ENCODE peak calls at places on chromosomes 5 and 9, in five cellular contexts. S is pancreas, F is A549, Q is heart right ventricle, G is uterus. P is an unnamed sample. For H3K4me1, the result is how much of the 10 kb centered on the place peaks cover.

GRCh38 chr5:139246394-139246793 is 47.1 kb upstream of the MATR3 start:
- DNase-seq in S (no peak), F (no peak), Q (no peak), G (no peak), P (peak)

GRCh38 chr9:2291980-2292704 is 277.0 kb downstream of the SMARCA2 start:
- DNase-seq in S (no peak), F (no peak), Q (no peak), G (no peak), P (no peak)

GRCh38 chr5:20166496-20166895 is 178.5 kb upstream of the CDH18 start:
- DNase-seq in S (no peak), F (no peak), Q (no peak), G (no peak), P (no peak)

GRCh38 chr5:142743677-142744441 is 26.3 kb upstream of the ARHGAP26 start:
- DNase-seq in S (no peak), F (no peak), Q (peak), G (peak), P (no peak)

GRCh38 chr5:97071101-97071500 is 71.3 kb downstream of the LIX1 start:
- DNase-seq in S (no peak), F (no peak), Q (no peak), G (peak), P (no peak)

GRCh38 chr5:108634951-108635288 is 112.8 kb upstream of the FER start:
- DNase-seq in S (no peak), F (no peak), Q (no peak), G (no peak), P (no peak)

GRCh38 chr5:147245381-147246055 is 10.7 kb downstream of the STK32A start:
- DNase-seq in S (no peak), F (no peak), Q (no peak), G (no peak), P (no peak)

GRCh38 chr9:13705356-13705755 is 425.9 kb upstream of the MPDZ start:
- DNase-seq in S (no peak), F (no peak), Q (no peak), G (no peak), P (no peak)

GRCh38 chr5:157348049-157348400 is 82.1 kb downstream of the CYFIP2 start:
- DNase-seq in S (no peak), F (peak), Q (no peak), G (no peak), P (no peak)

GRCh38 chr5:124264499-124264898 is 481.9 kb downstream of the ZNF608 start:
- DNase-seq in S (no peak), F (no peak), Q (no peak), G (no peak), P (no peak)

GRCh38 chr5:91642592-91642991 is 259.5 kb upstream of the ARRDC3 start:
- DNase-seq in S (no peak), F (no peak), Q (no peak), G (no peak), P (no peak)

GRCh38 chr5:76983468-76983867 is 30.6 kb downstream of the CRHBP start:
- DNase-seq in S (no peak), F (peak), Q (peak), G (no peak), P (no peak)

GRCh38 chr9:131046581-131047202 is 37.7 kb downstream of the LAMC3 start:
- DNase-seq in S (no peak), F (peak), Q (peak), G (no peak), P (peak)

GRCh38 chr5:52443187-52443586 is 344.5 kb upstream of the ITGA1 start:
- DNase-seq in S (no peak), F (no peak), Q (no peak), G (no peak), P (no peak)

GRCh38 chr9:95477441-95477840 is 39.3 kb downstream of the PTCH1 start:
- DNase-seq in S (no peak), F (no peak), Q (no peak), G (no peak), P (no peak)

GRCh38 chr5:180873628-180874520 is 12.8 kb upstream of the ZFP62 start:
- DNase-seq in S (no peak), F (no peak), Q (no peak), G (no peak), P (no peak)

GRCh38 chr9:13721481-13722235 is 442.2 kb upstream of the MPDZ start:
- DNase-seq in S (no peak), F (no peak), Q (no peak), G (no peak), P (no peak)

GRCh38 chr9:112012026-112012902 is 115.7 kb downstream of the UGCG start:
- DNase-seq in S (no peak), F (peak), Q (peak), G (peak), P (peak)

GRCh38 chr9:108831496-108832178 is 24.1 kb downstream of the ACTL7B start:
- DNase-seq in S (no peak), F (no peak), Q (no peak), G (no peak), P (no peak)

GRCh38 chr9:13358128-13358527 is 78.6 kb upstream of the MPDZ start:
- DNase-seq in S (no peak), F (no peak), Q (no peak), G (no peak), P (no peak)

GRCh38 chr9:101479337-101480045 is 43.9 kb upstream of the ALDOB start:
- DNase-seq in S (no peak), F (no peak), Q (no peak), G (no peak), P (no peak)

GRCh38 chr5:94025788-94026473 is 284.5 kb upstream of the POU5F2 start:
- DNase-seq in S (peak), F (peak), Q (no peak), G (no peak), P (no peak)

GRCh38 chr9:18260527-18260926 is 213.4 kb upstream of the ADAMTSL1 start:
- DNase-seq in S (no peak), F (no peak), Q (no peak), G (peak), P (no peak)

DNA sequence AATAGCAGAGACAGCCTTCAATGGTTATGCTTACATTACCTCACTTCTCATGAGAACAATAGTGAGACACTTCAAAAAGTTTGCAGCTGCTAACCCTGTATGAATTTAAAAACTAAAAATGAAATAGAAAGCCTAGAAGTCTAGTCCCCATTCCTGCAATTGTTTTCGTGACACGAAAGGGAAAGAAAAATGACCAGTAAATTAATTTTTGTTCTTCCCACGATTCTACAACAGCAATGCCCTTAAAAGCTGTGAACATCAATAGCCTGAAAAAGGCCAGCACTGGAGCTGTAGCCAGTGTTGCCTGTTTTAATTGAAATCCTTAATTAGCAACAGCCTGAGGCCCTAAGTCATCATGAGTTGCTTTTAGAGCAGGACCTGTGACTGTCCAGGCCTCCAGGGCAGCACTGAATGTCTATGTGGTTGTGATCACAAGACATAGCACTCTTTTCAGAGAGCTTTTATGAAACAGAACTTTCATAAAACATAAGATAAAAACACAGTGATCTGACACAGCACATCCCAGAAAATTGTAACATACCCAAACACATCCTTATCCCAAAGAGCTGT is 85.4 kb upstream of the MYO10 start:
- DNase-seq in S (no peak), F (no peak), Q (no peak), G (no peak), P (no peak)
- H3K27ac ChIP-seq in S (no peak), F (peak), Q (peak), G (no peak), P (no peak)

GRCh38 chr5:176785184-176786145 is 24.9 kb upstream of the UNC5A start:
- DNase-seq in S (peak), F (no peak), Q (no peak), G (no peak), P (no peak)
- TF ChIP-seq CTCF in S (no peak), F (no peak), Q (no peak), G (no peak), P (no peak)

GRCh38 chr9:116387934-116388714 is 234.5 kb downstream of the PAPPA start:
- DNase-seq in S (no peak), F (no peak), Q (no peak), G (no peak), P (no peak)
- H3K4me1 ChIP-seq in S (under half), F (half or more), Q (under half), G (under half), P (under half)

GRCh38 chr5:109688647-109688998 is 1.1 kb upstream of the MAN2A1 start:
- DNase-seq in S (no peak), F (no peak), Q (peak), G (no peak), P (no peak)
- H3K27ac ChIP-seq in S (peak), F (peak), Q (peak), G (peak), P (peak)

DNA sequence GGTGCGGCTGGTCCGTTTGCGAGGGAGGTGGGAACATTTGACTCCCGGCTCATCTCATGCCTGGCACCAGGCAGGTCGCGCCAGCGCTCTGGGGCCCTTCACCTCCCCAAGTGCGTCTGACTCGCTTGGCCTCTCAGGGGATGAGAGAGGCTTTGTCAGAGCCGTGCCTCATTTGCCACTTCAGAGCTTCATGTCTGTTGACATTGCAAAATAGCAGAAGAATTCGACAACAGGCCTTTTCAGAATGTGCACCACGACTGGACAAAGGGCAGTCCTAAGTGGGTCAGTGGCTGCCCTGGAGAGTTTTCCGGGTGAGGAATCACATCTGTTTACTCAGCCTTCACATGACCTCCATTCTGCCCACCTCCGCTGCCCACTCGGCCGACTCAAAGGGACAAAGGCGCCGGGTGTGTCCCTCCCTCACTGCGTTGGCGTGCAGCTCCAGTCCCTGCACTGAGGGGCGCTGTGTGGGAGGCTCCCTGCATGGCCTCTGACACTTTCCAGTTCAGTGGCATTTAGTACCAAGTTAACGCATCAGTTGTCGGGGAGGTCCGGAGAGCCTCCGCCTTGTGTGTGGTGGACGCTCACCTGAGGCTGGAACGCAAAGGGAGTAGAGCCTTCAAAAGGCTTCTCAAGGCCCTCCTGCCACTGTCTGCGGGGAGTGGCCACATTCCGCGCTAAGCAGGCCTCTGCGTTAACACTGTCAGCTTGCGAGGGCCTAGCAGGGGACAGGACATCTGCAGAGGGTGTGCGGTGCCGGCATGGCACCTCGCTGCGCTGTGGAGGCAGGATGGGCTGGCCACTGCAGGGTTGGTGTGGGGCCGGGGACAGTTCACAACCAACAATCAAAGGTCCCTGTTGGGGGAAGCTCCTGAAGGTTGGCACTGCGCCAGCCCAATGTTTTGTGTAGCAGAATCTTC is 171.5 kb downstream of the NXNL2 start:
- DNase-seq in S (peak), F (no peak), Q (no peak), G (no peak), P (peak)
- TF ChIP-seq CTCF in S (no peak), F (no peak), Q (no peak), G (no peak), P (no peak)

GRCh38 chr5:154765396-154765925 is 10.3 kb downstream of the LARP1 start:
- DNase-seq in S (no peak), F (no peak), Q (no peak), G (no peak), P (no peak)

GRCh38 chr5:154761062-154761740 is 6.0 kb downstream of the LARP1 start:
- DNase-seq in S (no peak), F (no peak), Q (no peak), G (no peak), P (no peak)

GRCh38 chr5:154764967-154765366 is 9.8 kb downstream of the LARP1 start:
- DNase-seq in S (no peak), F (no peak), Q (no peak), G (no peak), P (no peak)

GRCh38 chr5:154762700-154763099 is 7.5 kb downstream of the LARP1 start:
- DNase-seq in S (no peak), F (no peak), Q (no peak), G (no peak), P (no peak)

DNA sequence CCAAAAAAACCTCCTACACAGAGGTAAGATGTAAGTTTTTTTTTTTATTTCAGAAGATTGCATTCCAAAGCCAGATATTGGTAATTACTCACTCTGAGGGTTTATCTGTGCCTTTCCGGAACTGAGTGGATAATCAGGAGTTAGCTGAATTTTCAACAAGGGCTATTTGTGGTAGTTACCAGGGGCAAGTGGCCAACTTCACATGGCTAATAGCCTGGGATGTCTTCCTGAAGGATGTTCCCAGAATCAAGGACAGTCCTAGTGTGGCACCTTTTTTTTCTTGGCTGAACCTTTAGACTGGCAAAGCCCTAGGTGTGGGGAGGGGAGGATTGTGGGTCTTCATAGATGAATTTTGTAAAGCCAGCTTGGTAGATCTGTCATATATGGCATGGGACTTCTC is 7.1 kb downstream of the LARP1 start:
- DNase-seq in S (no peak), F (no peak), Q (no peak), G (no peak), P (no peak)
- H3K4me1 ChIP-seq in S (half or more), F (half or more), Q (half or more), G (under half), P (under half)

GRCh38 chr9:32360983-32361673 is 23.3 kb upstream of the ACO1 start:
- DNase-seq in S (no peak), F (no peak), Q (no peak), G (no peak), P (no peak)
- H3K27ac ChIP-seq in S (no peak), F (no peak), Q (no peak), G (no peak), P (no peak)

GRCh38 chr5:79924936-79925893 is 65.8 kb downstream of the MTX3 start:
- DNase-seq in S (no peak), F (peak), Q (no peak), G (no peak), P (no peak)
- TF ChIP-seq CTCF in S (no peak), F (no peak), Q (no peak), G (no peak), P (no peak)

DNA sequence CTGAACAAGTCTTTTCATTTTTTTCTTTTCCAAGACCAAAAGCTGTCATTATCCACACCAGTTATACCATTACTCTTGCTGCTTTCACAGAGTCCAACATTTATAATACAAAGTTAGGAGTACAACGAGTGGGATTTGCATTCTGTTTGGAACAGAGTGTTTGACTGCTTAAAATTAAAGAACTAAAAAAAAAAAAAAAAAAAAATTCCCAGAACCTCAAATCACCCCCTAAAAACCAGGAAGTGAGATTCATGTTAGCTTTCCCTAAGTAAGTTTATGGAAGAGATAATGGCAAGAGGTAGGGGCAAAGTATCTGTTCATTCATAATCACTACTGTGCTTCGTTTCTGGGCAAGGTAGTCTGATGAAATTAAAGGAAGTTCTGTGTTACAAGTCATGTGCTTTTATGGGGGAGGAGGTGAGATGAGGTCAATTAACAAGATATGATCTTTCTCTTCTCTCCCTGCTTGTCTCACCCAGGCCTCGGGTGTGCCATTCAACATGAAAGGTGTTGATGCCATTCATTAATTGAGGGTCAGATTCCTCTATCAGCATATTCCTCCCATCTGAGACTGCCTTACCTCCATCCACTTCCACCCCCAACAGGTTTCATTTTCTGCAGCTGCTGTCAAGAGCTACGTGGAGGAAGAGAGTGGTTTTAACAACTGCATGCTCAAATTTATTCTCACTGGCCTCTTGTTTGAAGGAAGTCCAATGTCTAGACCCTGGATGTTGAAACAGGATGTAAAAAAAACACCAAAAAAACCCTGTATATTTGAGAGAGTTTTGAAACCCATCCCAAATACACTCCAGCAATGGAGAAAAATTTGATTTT is 58.1 kb downstream of the MARCHF3 start:
- DNase-seq in S (no peak), F (no peak), Q (no peak), G (no peak), P (no peak)
- H3K4me1 ChIP-seq in S (under half), F (under half), Q (under half), G (under half), P (under half)

GRCh38 chr9:72589684-72590555 is 68.5 kb downstream of the TMC1 start:
- DNase-seq in S (no peak), F (no peak), Q (no peak), G (no peak), P (no peak)

GRCh38 chr9:72588336-72588735 is 66.9 kb downstream of the TMC1 start:
- DNase-seq in S (no peak), F (no peak), Q (no peak), G (no peak), P (no peak)

GRCh38 chr9:72586388-72587160 is 65.2 kb downstream of the TMC1 start:
- DNase-seq in S (no peak), F (peak), Q (no peak), G (no peak), P (peak)

GRCh38 chr9:72583370-72583769 is 62.0 kb downstream of the TMC1 start:
- DNase-seq in S (no peak), F (no peak), Q (no peak), G (no peak), P (no peak)

DNA sequence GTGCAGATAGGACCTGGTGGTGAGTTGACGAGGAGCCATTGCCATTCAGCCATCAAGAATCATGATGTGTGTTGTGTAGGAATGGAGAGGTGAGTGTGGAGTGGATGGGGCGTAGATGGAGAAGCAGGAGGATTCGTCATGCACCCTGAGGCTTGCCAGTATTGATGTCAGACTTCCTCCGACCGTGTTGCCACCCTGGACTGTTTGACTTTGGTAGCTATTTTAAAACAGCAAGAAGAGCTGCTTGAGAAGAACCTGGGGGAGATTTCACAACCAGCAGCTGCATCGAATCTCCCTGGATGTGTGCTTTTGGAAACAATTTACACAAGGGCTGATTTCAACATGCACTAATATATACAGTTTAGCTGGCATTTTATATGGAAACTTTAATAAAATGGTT is 64.3 kb downstream of the TMC1 start:
- DNase-seq in S (peak), F (peak), Q (no peak), G (no peak), P (no peak)
- H3K27ac ChIP-seq in S (peak), F (peak), Q (no peak), G (no peak), P (no peak)

P was measured in lung.